ENCODE peak calls at places on chromosomes 3 and 15, in six cellular contexts. I is tibial nerve, C is ovary, L is stomach, X is GM12878, N is HepG2. K is an unnamed sample.

GRCh38 chr3:107884028-107884427 is 206.8 kb downstream of the CD47 start:
- DNase-seq in N (no peak), X (no peak), C (no peak), L (no peak), I (no peak), K (no peak)

GRCh38 chr3:171860830-171861535 is 17.8 kb downstream of the TMEM212 start:
- DNase-seq in X (no peak), N (no peak), C (no peak), L (peak; percentile 35), I (no peak), K (no peak)

GRCh38 chr3:35638640-35639250 is 580 bp upstream of the ARPP21 start:
- DNase-seq in N (no peak), L (no peak), X (no peak), I (no peak), C (no peak), K (no peak)

GRCh38 chr3:111915905-111916304 is 56.8 kb downstream of the PHLDB2 start:
- DNase-seq in L (no peak), C (no peak), N (no peak), I (no peak), X (no peak), K (no peak)

GRCh38 chr3:8632402-8633237 is 12.0 kb downstream of the SSUH2 start:
- DNase-seq in N (no peak), L (no peak), X (no peak), I (no peak), C (no peak), K (no peak)

GRCh38 chr3:155560594-155560993 is 184.3 kb downstream of the PLCH1 start:
- DNase-seq in C (no peak), L (no peak), X (no peak), I (no peak), N (no peak), K (peak; percentile 81)

GRCh38 chr3:101189786-101190185 is 130.6 kb downstream of the IMPG2 start:
- DNase-seq in L (no peak), X (no peak), N (no peak), I (no peak), C (no peak), K (no peak)

GRCh38 chr3:5058463-5058862 is 63.6 kb upstream of the ARL8B start:
- DNase-seq in N (no peak), L (no peak), C (no peak), I (no peak), X (no peak), K (peak; percentile 55)

GRCh38 chr3:152466784-152467183 is 198.1 kb downstream of the MBNL1 start:
- DNase-seq in I (no peak), C (no peak), L (no peak), N (peak; percentile 51), X (no peak), K (peak; percentile 15)

GRCh38 chr3:32973982-32974381 is 22.5 kb downstream of the CCR4 start:
- DNase-seq in C (no peak), X (no peak), I (no peak), N (no peak), L (no peak), K (no peak)
- TF ChIP-seq EP300 in C (no peak), X (no peak), I (no peak), N (no peak), L (no peak), K (no peak)

GRCh38 chr3:14792691-14793121 is 26.1 kb upstream of the FGD5 start:
- DNase-seq in N (no peak), C (no peak), X (no peak), L (no peak), I (no peak), K (no peak)
- TF ChIP-seq EP300 in N (no peak), C (no peak), X (no peak), L (no peak), I (no peak), K (no peak)

GRCh38 chr3:46087871-46088270 is 60.6 kb upstream of the XCR1 start:
- DNase-seq in I (no peak), X (no peak), C (no peak), L (no peak), N (no peak), K (peak; percentile 20)
- TF ChIP-seq EP300 in I (no peak), X (no peak), C (no peak), L (no peak), N (no peak), K (no peak)

GRCh38 chr15:45586990-45587860 is at the start of gene BLOC1S6:
- DNase-seq in X (peak; percentile 74), I (peak; percentile 77), L (peak; percentile 90), C (peak; percentile 91), N (peak; percentile 91), K (peak; percentile 50)
- TF ChIP-seq EP300 in X (peak; percentile 10), I (no peak), L (no peak), C (peak; percentile 25), N (peak; percentile 17), K (no peak)

DNA sequence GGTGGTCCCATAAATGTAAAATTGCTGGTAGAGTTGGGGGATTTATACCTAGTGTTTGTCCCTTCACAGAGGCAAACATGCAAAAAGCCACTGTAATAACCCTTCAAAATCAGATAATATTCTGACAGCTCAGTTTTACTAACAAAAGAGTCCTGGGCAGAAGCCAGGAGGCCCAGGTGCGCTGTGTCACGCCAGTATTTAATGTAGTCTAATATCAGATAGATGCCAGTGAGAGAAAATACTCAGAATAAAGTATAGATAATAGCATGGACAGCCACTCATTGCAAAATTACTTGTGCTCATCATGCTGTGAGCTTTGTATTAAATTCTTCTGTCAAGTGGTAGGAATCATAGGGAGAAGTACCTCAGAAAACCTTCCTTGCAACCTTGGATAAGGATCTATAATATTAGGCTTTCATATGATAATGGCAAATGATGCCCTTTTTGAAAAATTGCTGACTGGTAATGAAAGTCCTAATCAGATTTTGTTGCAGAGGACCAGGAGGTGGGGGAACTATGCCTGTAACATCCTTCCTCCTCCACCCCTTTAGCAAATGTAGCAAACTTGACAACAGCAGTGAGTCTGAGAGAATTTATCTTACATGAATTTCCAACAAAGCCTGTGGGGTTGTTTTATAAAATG is 1154.3 kb downstream of the ROBO1 start:
- DNase-seq in L (peak; percentile 32), N (no peak), I (no peak), X (no peak), C (no peak), K (no peak)
- TF ChIP-seq EP300 in L (no peak), N (no peak), I (no peak), X (no peak), C (no peak), K (no peak)

GRCh38 chr15:26378304-26378703 is 394.6 kb downstream of the GABRB3 start:
- DNase-seq in L (no peak), I (no peak), N (no peak), X (no peak), C (no peak), K (no peak)

GRCh38 chr15:26372712-26373111 is 400.2 kb downstream of the GABRB3 start:
- DNase-seq in C (no peak), I (no peak), N (no peak), L (no peak), X (no peak), K (no peak)

GRCh38 chr15:26376243-26376642 is 396.6 kb downstream of the GABRB3 start:
- DNase-seq in L (no peak), X (no peak), I (no peak), C (no peak), N (no peak), K (no peak)
- TF ChIP-seq EP300 in L (no peak), X (no peak), I (no peak), C (no peak), N (no peak), K (no peak)